ENCODE peak calls at places on chromosomes 11 and 22, in five cellular contexts. One of them, this sample, is unnamed.

GRCh38 chr22:43013355-43014061 is 1.4 kb downstream of the PACSIN2 start:
- DNase-seq in H9: no peak
- DNase-seq in ovary: no peak
- DNase-seq in suprapubic skin: no peak
- DNase-seq in body of pancreas: peak; percentile 47
- DNase-seq in this sample: peak; percentile 42

GRCh38 chr22:27625769-27626674 is 175.5 kb downstream of the MN1 start:
- DNase-seq in H9: no peak
- DNase-seq in ovary: no peak
- DNase-seq in suprapubic skin: no peak
- DNase-seq in body of pancreas: no peak
- DNase-seq in this sample: no peak

GRCh38 chr11:118889796-118890195 is 6.1 kb downstream of the CXCR5 start:
- DNase-seq in H9: no peak
- DNase-seq in ovary: no peak
- DNase-seq in suprapubic skin: peak; percentile 74
- DNase-seq in body of pancreas: peak; percentile 83
- DNase-seq in this sample: no peak

GRCh38 chr22:32055069-32055468 is 12.0 kb downstream of the SLC5A1 start:
- DNase-seq in H9: no peak
- DNase-seq in ovary: no peak
- DNase-seq in suprapubic skin: no peak
- DNase-seq in body of pancreas: no peak
- DNase-seq in this sample: no peak

GRCh38 chr11:17721242-17721999 is 2.0 kb downstream of the MYOD1 start:
- DNase-seq in H9: no peak
- DNase-seq in ovary: no peak
- DNase-seq in suprapubic skin: no peak
- DNase-seq in body of pancreas: no peak
- DNase-seq in this sample: peak; percentile 50

GRCh38 chr11:118908264-118908663 is 17.5 kb downstream of the BCL9L start:
- DNase-seq in H9: no peak
- DNase-seq in ovary: no peak
- DNase-seq in suprapubic skin: no peak
- DNase-seq in body of pancreas: no peak
- DNase-seq in this sample: no peak

GRCh38 chr11:46321757-46322156 is 25.5 kb upstream of the DGKZ start:
- DNase-seq in H9: no peak
- DNase-seq in ovary: no peak
- DNase-seq in suprapubic skin: no peak
- DNase-seq in body of pancreas: no peak
- DNase-seq in this sample: no peak

GRCh38 chr22:42388130-42388797 is 43.9 kb downstream of the NFAM1 start:
- DNase-seq in H9: no peak
- DNase-seq in ovary: no peak
- DNase-seq in suprapubic skin: no peak
- DNase-seq in body of pancreas: peak; percentile 58
- DNase-seq in this sample: peak; percentile 90

GRCh38 chr11:109424893-109425292 is 2.9 kb downstream of the C11orf87 start:
- DNase-seq in H9: peak; percentile 73
- DNase-seq in ovary: no peak
- DNase-seq in suprapubic skin: no peak
- DNase-seq in body of pancreas: peak; percentile 36
- DNase-seq in this sample: peak; percentile 32

GRCh38 chr22:25085930-25086901 is 113.4 kb upstream of the CRYBB3 start:
- DNase-seq in H9: no peak
- DNase-seq in ovary: peak; percentile 51
- DNase-seq in suprapubic skin: peak; percentile 66
- DNase-seq in body of pancreas: peak; percentile 20
- DNase-seq in this sample: peak; percentile 97

GRCh38 chr11:31798057-31799035 is 12.8 kb downstream of the PAX6 start:
- DNase-seq in H9: peak; percentile 89
- DNase-seq in ovary: no peak
- DNase-seq in suprapubic skin: no peak
- DNase-seq in body of pancreas: no peak
- DNase-seq in this sample: no peak
- H3K4me1 ChIP-seq in H9: no peaks in the 10 kb centered on the region
- H3K4me1 ChIP-seq in ovary: no peaks in the 10 kb centered on the region
- H3K4me1 ChIP-seq in suprapubic skin: peaks cover 25% of the 10 kb centered on the region
- H3K4me1 ChIP-seq in body of pancreas: peaks cover 19% of the 10 kb centered on the region
- H3K4me1 ChIP-seq in this sample: no peaks in the 10 kb centered on the region

DNA sequence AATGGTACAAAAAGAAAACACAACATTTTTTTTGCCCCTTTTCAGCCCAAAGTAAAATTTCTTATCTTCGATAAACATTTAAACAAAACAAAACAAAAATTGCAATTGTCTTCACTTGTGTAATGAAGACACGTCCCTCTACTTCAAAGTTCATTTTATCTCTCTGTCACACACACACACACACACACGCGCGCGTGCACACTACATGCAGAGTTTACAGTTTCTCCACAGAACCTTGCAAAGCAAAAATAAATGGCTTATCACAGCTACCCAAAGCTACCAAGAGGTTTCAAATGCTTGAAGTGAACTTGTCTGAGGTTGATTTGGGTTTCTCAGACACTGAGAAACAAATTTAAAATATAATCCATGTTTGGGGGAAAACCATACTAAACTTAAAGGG is 72.3 kb downstream of the ETS1 start:
- DNase-seq in H9: no peak
- DNase-seq in ovary: no peak
- DNase-seq in suprapubic skin: no peak
- DNase-seq in body of pancreas: no peak
- DNase-seq in this sample: no peak
- H3K4me1 ChIP-seq in H9: peaks cover 6% of the 10 kb centered on the region
- H3K4me1 ChIP-seq in ovary: peaks cover 44% of the 10 kb centered on the region
- H3K4me1 ChIP-seq in suprapubic skin: peaks cover 41% of the 10 kb centered on the region
- H3K4me1 ChIP-seq in body of pancreas: peaks cover 60% of the 10 kb centered on the region
- H3K4me1 ChIP-seq in this sample: peaks cover 26% of the 10 kb centered on the region

DNA sequence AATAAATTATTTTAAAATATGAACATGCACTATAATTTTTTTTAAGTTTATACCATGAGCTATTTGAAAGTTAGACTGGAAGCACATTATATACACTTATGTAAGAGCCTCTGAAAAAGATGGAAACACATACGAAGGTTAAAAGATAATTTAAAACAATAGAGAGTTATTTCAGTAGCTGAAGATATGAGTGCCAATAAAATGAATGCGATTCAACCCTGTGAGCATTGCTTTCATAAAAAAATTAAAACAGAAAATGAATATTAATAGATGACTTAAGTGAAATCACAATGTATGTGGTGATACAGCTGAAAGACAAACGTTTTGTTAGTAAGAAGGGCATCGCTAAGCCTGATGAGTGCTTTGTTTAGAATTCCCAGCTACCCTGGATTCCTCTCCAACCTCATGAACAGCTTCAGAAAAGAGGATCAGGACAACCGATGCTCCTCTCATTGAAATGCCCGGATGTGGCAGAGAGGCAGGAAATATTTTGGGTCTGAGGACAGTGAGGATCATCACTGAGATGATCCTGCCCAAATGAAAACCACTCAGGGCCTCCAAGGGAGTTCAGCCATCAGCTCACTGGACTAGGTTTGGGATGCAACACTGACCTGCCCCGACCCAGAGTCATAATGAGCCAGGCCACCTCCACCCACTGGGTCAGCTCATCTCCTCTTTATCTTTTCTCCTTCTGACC is 60.2 kb upstream of the TOP3B start:
- DNase-seq in H9: no peak
- DNase-seq in ovary: no peak
- DNase-seq in suprapubic skin: no peak
- DNase-seq in body of pancreas: no peak
- DNase-seq in this sample: no peak
- H3K4me1 ChIP-seq in H9: no peaks in the 10 kb centered on the region
- H3K4me1 ChIP-seq in ovary: no peaks in the 10 kb centered on the region
- H3K4me1 ChIP-seq in suprapubic skin: no peaks in the 10 kb centered on the region
- H3K4me1 ChIP-seq in body of pancreas: no peaks in the 10 kb centered on the region
- H3K4me1 ChIP-seq in this sample: no peaks in the 10 kb centered on the region

DNA sequence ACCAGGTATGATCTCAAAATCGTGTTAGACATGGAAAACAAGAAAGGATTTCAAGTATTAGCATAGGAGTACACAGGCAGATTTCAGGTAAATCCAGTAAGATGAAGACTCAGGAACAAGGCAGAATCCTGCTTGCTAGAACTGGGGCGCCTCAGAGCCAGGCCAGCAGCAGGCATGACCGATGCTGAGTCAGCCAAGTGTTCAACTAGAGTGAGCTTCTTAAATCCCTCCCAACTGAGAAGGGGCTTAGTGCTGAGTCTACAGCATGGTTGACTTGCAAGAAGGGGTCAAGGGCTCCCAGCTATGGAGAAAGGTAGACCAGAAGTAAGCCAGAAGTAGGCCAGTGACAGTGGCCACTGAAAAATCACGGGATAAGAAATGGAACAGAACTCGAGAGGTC is 12.4 kb downstream of the GRAP2 start:
- DNase-seq in H9: no peak
- DNase-seq in ovary: no peak
- DNase-seq in suprapubic skin: no peak
- DNase-seq in body of pancreas: no peak
- DNase-seq in this sample: no peak
- H3K4me1 ChIP-seq in H9: no peaks in the 10 kb centered on the region
- H3K4me1 ChIP-seq in ovary: no peaks in the 10 kb centered on the region
- H3K4me1 ChIP-seq in suprapubic skin: peaks cover 10% of the 10 kb centered on the region
- H3K4me1 ChIP-seq in body of pancreas: peaks cover 4% of the 10 kb centered on the region
- H3K4me1 ChIP-seq in this sample: no peaks in the 10 kb centered on the region

DNA sequence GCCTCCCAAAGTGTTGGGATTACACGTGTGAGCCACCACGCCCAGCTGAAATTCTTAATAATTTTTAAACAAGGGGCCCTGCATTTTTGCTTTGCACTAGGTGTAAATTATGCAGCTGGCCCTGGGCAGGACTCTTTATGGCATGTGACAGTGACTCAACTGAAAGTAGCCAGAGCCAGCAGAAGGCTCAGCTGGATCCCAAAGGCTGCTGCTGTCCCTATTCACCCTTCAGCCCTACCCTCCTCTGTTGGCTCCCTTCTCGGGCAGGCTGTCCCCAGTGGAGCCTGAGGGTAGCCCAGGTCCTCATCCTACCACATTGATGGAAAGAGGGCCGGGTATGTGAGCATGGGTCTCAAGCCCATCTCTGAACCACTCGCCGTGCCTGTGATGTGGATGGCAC is 45.6 kb downstream of the CD82 start:
- DNase-seq in H9: no peak
- DNase-seq in ovary: no peak
- DNase-seq in suprapubic skin: no peak
- DNase-seq in body of pancreas: no peak
- DNase-seq in this sample: no peak
- H3K4me1 ChIP-seq in H9: no peaks in the 10 kb centered on the region
- H3K4me1 ChIP-seq in ovary: peaks cover 15% of the 10 kb centered on the region
- H3K4me1 ChIP-seq in suprapubic skin: peaks cover 33% of the 10 kb centered on the region
- H3K4me1 ChIP-seq in body of pancreas: no peaks in the 10 kb centered on the region
- H3K4me1 ChIP-seq in this sample: peaks cover 11% of the 10 kb centered on the region

GRCh38 chr22:46674367-46674781 is 54.2 kb downstream of the GRAMD4 start:
- DNase-seq in H9: no peak
- DNase-seq in ovary: no peak
- DNase-seq in suprapubic skin: peak; percentile 85
- DNase-seq in body of pancreas: peak; percentile 51
- DNase-seq in this sample: no peak
- H3K4me1 ChIP-seq in H9: no peaks in the 10 kb centered on the region
- H3K4me1 ChIP-seq in ovary: no peaks in the 10 kb centered on the region
- H3K4me1 ChIP-seq in suprapubic skin: peaks cover 22% of the 10 kb centered on the region
- H3K4me1 ChIP-seq in body of pancreas: no peaks in the 10 kb centered on the region
- H3K4me1 ChIP-seq in this sample: peaks cover 4% of the 10 kb centered on the region

GRCh38 chr11:67353317-67354313 is at the start of gene POLD4:
- DNase-seq in H9: peak; percentile 98
- DNase-seq in ovary: peak; percentile 99
- DNase-seq in suprapubic skin: peak; percentile 99
- DNase-seq in body of pancreas: peak; percentile 99
- DNase-seq in this sample: peak; percentile 99
- H3K4me1 ChIP-seq in H9: no peaks in the 10 kb centered on the region
- H3K4me1 ChIP-seq in ovary: peaks cover 22% of the 10 kb centered on the region
- H3K4me1 ChIP-seq in suprapubic skin: peaks cover 78% of the 10 kb centered on the region
- H3K4me1 ChIP-seq in body of pancreas: peaks cover 82% of the 10 kb centered on the region
- H3K4me1 ChIP-seq in this sample: peaks cover 38% of the 10 kb centered on the region

DNA sequence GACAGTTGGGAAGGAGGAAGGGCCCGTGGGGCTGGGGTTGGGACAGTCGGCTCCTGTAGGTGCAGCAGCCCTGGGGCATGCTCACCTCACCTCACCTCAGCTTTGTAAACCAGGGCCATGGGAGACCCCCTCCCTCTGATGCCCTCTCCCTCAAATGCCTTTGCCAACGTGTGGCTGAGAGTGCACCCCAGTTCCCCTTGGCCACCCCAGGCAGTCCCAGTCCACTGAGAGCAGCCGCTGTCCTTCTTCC is 4.2 kb upstream of the NEAT1 start:
- DNase-seq in H9: no peak
- DNase-seq in ovary: no peak
- DNase-seq in suprapubic skin: no peak
- DNase-seq in body of pancreas: no peak
- DNase-seq in this sample: peak; percentile 45
- H3K4me1 ChIP-seq in H9: peaks cover 4% of the 10 kb centered on the region
- H3K4me1 ChIP-seq in ovary: peaks cover 23% of the 10 kb centered on the region
- H3K4me1 ChIP-seq in suprapubic skin: peaks cover 73% of the 10 kb centered on the region
- H3K4me1 ChIP-seq in body of pancreas: peaks cover 57% of the 10 kb centered on the region
- H3K4me1 ChIP-seq in this sample: peaks cover 49% of the 10 kb centered on the region

DNA sequence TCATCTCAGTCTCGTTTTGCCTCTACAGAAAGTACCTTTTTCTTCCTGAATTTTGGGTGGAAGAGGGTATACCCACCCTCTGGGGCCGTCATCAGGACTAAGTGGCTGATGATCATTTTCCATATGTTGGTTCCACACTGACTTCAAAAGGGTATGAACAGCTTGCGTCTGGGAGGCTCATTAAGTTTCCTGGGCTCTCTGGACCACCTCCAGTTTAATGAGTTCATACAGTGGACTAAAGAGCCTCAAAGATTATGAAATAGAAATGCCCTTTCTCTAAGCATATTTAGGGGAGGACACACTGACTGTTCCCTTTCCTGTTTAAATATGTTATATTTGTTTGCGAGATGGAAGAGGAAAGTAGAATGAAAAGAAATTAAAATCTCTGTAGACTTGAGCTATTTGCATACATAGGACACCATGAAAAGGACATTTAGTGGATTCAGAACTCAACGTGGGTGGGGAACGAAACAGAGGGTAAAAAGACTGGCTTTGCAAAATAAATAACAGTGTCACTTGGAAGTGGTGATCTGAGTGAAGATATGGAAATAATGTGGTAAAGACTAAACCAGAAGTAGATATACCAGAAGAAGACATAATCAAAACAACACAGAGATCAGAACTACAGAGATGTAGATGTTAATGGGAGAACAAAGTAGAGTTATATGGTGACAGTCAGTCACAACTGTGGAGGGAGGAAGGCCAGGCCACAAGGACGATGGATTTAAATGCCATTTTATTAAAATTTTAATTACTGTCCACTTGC is 18.7 kb downstream of the LDLRAD3 start:
- DNase-seq in H9: no peak
- DNase-seq in ovary: no peak
- DNase-seq in suprapubic skin: no peak
- DNase-seq in body of pancreas: no peak
- DNase-seq in this sample: no peak
- H3K4me1 ChIP-seq in H9: peaks cover 9% of the 10 kb centered on the region
- H3K4me1 ChIP-seq in ovary: peaks cover 5% of the 10 kb centered on the region
- H3K4me1 ChIP-seq in suprapubic skin: peaks cover 4% of the 10 kb centered on the region
- H3K4me1 ChIP-seq in body of pancreas: no peaks in the 10 kb centered on the region
- H3K4me1 ChIP-seq in this sample: peaks cover 5% of the 10 kb centered on the region

This sample was measured in SJCRH30.